ENCODE peak calls at places on chromosomes 2 and 18, in ten cellular contexts. One of them, this sample, is unnamed.

GRCh38 chr2:113716291-113716690 is 40.2 kb downstream of the SLC35F5 start:
- DNase-seq in A549: no peak
- DNase-seq in mucosa of descending colon: no peak
- DNase-seq in mesothelial cell of epicardium: no peak
- DNase-seq in K562: no peak
- DNase-seq in endothelial cell of umbilical vein: no peak
- DNase-seq in astrocyte of the spinal cord: no peak
- DNase-seq in psoas muscle: no peak
- DNase-seq in nephron progenitor cell: no peak
- DNase-seq in GM12864: no peak
- DNase-seq in this sample: peak; percentile 48

GRCh38 chr2:28544405-28544914 is 48.6 kb downstream of the PLB1 start:
- DNase-seq in nephron progenitor cell: no peak
- DNase-seq in mesothelial cell of epicardium: no peak
- DNase-seq in A549: no peak
- DNase-seq in GM12864: no peak
- DNase-seq in endothelial cell of umbilical vein: peak; percentile 47
- DNase-seq in K562: peak; percentile 24
- DNase-seq in psoas muscle: no peak
- DNase-seq in astrocyte of the spinal cord: no peak
- DNase-seq in mucosa of descending colon: peak; percentile 57
- DNase-seq in this sample: no peak

GRCh38 chr2:239544846-239545465 is 144.1 kb upstream of the HDAC4 start:
- DNase-seq in mesothelial cell of epicardium: no peak
- DNase-seq in mucosa of descending colon: no peak
- DNase-seq in A549: no peak
- DNase-seq in nephron progenitor cell: no peak
- DNase-seq in psoas muscle: no peak
- DNase-seq in K562: no peak
- DNase-seq in astrocyte of the spinal cord: no peak
- DNase-seq in GM12864: no peak
- DNase-seq in endothelial cell of umbilical vein: no peak
- DNase-seq in this sample: no peak

GRCh38 chr2:161547130-161547529 is 77.1 kb upstream of the SLC4A10 start:
- DNase-seq in psoas muscle: no peak
- DNase-seq in K562: no peak
- DNase-seq in nephron progenitor cell: no peak
- DNase-seq in mesothelial cell of epicardium: no peak
- DNase-seq in A549: no peak
- DNase-seq in GM12864: no peak
- DNase-seq in mucosa of descending colon: no peak
- DNase-seq in endothelial cell of umbilical vein: no peak
- DNase-seq in astrocyte of the spinal cord: no peak
- DNase-seq in this sample: no peak

GRCh38 chr2:162974771-162975170 is 136.2 kb upstream of the KCNH7 start:
- DNase-seq in GM12864: no peak
- DNase-seq in psoas muscle: no peak
- DNase-seq in endothelial cell of umbilical vein: no peak
- DNase-seq in mucosa of descending colon: no peak
- DNase-seq in nephron progenitor cell: no peak
- DNase-seq in astrocyte of the spinal cord: no peak
- DNase-seq in A549: no peak
- DNase-seq in K562: no peak
- DNase-seq in mesothelial cell of epicardium: no peak
- DNase-seq in this sample: no peak

GRCh38 chr2:222477962-222478608 is 53.7 kb downstream of the SGPP2 start:
- DNase-seq in nephron progenitor cell: peak; percentile 33
- DNase-seq in mucosa of descending colon: no peak
- DNase-seq in K562: no peak
- DNase-seq in endothelial cell of umbilical vein: no peak
- DNase-seq in mesothelial cell of epicardium: no peak
- DNase-seq in astrocyte of the spinal cord: no peak
- DNase-seq in GM12864: no peak
- DNase-seq in A549: no peak
- DNase-seq in psoas muscle: no peak
- DNase-seq in this sample: no peak

GRCh38 chr18:48751727-48752468 is 198.9 kb downstream of the SMAD7 start:
- DNase-seq in endothelial cell of umbilical vein: no peak
- DNase-seq in mucosa of descending colon: no peak
- DNase-seq in psoas muscle: peak; percentile 39
- DNase-seq in A549: no peak
- DNase-seq in K562: no peak
- DNase-seq in nephron progenitor cell: no peak
- DNase-seq in GM12864: no peak
- DNase-seq in mesothelial cell of epicardium: no peak
- DNase-seq in astrocyte of the spinal cord: no peak
- DNase-seq in this sample: no peak

GRCh38 chr18:58473071-58473470 is 155.8 kb downstream of the ALPK2 start:
- DNase-seq in endothelial cell of umbilical vein: no peak
- DNase-seq in mesothelial cell of epicardium: no peak
- DNase-seq in K562: no peak
- DNase-seq in psoas muscle: no peak
- DNase-seq in GM12864: no peak
- DNase-seq in A549: no peak
- DNase-seq in mucosa of descending colon: no peak
- DNase-seq in astrocyte of the spinal cord: no peak
- DNase-seq in nephron progenitor cell: no peak
- DNase-seq in this sample: no peak

GRCh38 chr2:23545391-23545790 is 160.4 kb downstream of the KLHL29 start:
- DNase-seq in K562: no peak
- DNase-seq in mesothelial cell of epicardium: no peak
- DNase-seq in mucosa of descending colon: no peak
- DNase-seq in endothelial cell of umbilical vein: peak; percentile 56
- DNase-seq in astrocyte of the spinal cord: no peak
- DNase-seq in nephron progenitor cell: no peak
- DNase-seq in psoas muscle: no peak
- DNase-seq in A549: no peak
- DNase-seq in GM12864: no peak
- DNase-seq in this sample: no peak

GRCh38 chr2:232981356-232981755 is 31.7 kb downstream of the NGEF start:
- DNase-seq in nephron progenitor cell: no peak
- DNase-seq in astrocyte of the spinal cord: no peak
- DNase-seq in A549: no peak
- DNase-seq in GM12864: no peak
- DNase-seq in mucosa of descending colon: peak; percentile 90
- DNase-seq in psoas muscle: no peak
- DNase-seq in K562: no peak
- DNase-seq in endothelial cell of umbilical vein: no peak
- DNase-seq in mesothelial cell of epicardium: no peak
- DNase-seq in this sample: no peak

GRCh38 chr2:30362468-30363081 is 84.5 kb upstream of the LCLAT1 start:
- DNase-seq in GM12864: no peak
- DNase-seq in endothelial cell of umbilical vein: no peak
- DNase-seq in nephron progenitor cell: no peak
- DNase-seq in psoas muscle: no peak
- DNase-seq in A549: peak; percentile 24
- DNase-seq in mucosa of descending colon: no peak
- DNase-seq in astrocyte of the spinal cord: peak; percentile 44
- DNase-seq in mesothelial cell of epicardium: no peak
- DNase-seq in K562: no peak
- DNase-seq in this sample: peak; percentile 16

GRCh38 chr2:156021326-156022040 is 311.0 kb downstream of the NR4A2 start:
- DNase-seq in A549: no peak
- DNase-seq in endothelial cell of umbilical vein: no peak
- DNase-seq in astrocyte of the spinal cord: no peak
- DNase-seq in GM12864: no peak
- DNase-seq in mesothelial cell of epicardium: no peak
- DNase-seq in mucosa of descending colon: peak; percentile 26
- DNase-seq in nephron progenitor cell: no peak
- DNase-seq in K562: no peak
- DNase-seq in psoas muscle: no peak
- DNase-seq in this sample: peak; percentile 0

GRCh38 chr2:74227646-74228045 is 29.2 kb downstream of the MTHFD2 start:
- DNase-seq in astrocyte of the spinal cord: no peak
- DNase-seq in mesothelial cell of epicardium: no peak
- DNase-seq in psoas muscle: no peak
- DNase-seq in A549: no peak
- DNase-seq in endothelial cell of umbilical vein: no peak
- DNase-seq in mucosa of descending colon: no peak
- DNase-seq in nephron progenitor cell: no peak
- DNase-seq in GM12864: no peak
- DNase-seq in K562: peak; percentile 77
- DNase-seq in this sample: no peak
- TF ChIP-seq CTCF in astrocyte of the spinal cord: no peak
- TF ChIP-seq CTCF in mesothelial cell of epicardium: no peak
- TF ChIP-seq CTCF in psoas muscle: no peak
- TF ChIP-seq CTCF in A549: no peak
- TF ChIP-seq CTCF in endothelial cell of umbilical vein: no peak
- TF ChIP-seq CTCF in mucosa of descending colon: no peak
- TF ChIP-seq CTCF in nephron progenitor cell: no peak
- TF ChIP-seq CTCF in GM12864: no peak
- TF ChIP-seq CTCF in K562: peak; percentile 40
- TF ChIP-seq CTCF in this sample: no peak

GRCh38 chr2:168378960-168379669 is 77.0 kb upstream of the CERS6 start:
- DNase-seq in GM12864: no peak
- DNase-seq in endothelial cell of umbilical vein: no peak
- DNase-seq in A549: no peak
- DNase-seq in mesothelial cell of epicardium: no peak
- DNase-seq in psoas muscle: no peak
- DNase-seq in nephron progenitor cell: no peak
- DNase-seq in mucosa of descending colon: no peak
- DNase-seq in K562: no peak
- DNase-seq in astrocyte of the spinal cord: no peak
- DNase-seq in this sample: no peak

GRCh38 chr2:168373468-168373867 is 82.6 kb upstream of the CERS6 start:
- DNase-seq in A549: no peak
- DNase-seq in endothelial cell of umbilical vein: no peak
- DNase-seq in nephron progenitor cell: no peak
- DNase-seq in psoas muscle: no peak
- DNase-seq in astrocyte of the spinal cord: no peak
- DNase-seq in K562: no peak
- DNase-seq in mesothelial cell of epicardium: no peak
- DNase-seq in mucosa of descending colon: no peak
- DNase-seq in GM12864: no peak
- DNase-seq in this sample: no peak

GRCh38 chr2:168371273-168371992 is 84.6 kb upstream of the CERS6 start:
- DNase-seq in mucosa of descending colon: no peak
- DNase-seq in GM12864: peak; percentile 29
- DNase-seq in nephron progenitor cell: no peak
- DNase-seq in A549: no peak
- DNase-seq in endothelial cell of umbilical vein: no peak
- DNase-seq in psoas muscle: no peak
- DNase-seq in astrocyte of the spinal cord: no peak
- DNase-seq in mesothelial cell of epicardium: no peak
- DNase-seq in K562: no peak
- DNase-seq in this sample: no peak

GRCh38 chr2:168380500-168380899 is 75.6 kb upstream of the CERS6 start:
- DNase-seq in mesothelial cell of epicardium: no peak
- DNase-seq in A549: no peak
- DNase-seq in mucosa of descending colon: no peak
- DNase-seq in astrocyte of the spinal cord: no peak
- DNase-seq in K562: no peak
- DNase-seq in nephron progenitor cell: no peak
- DNase-seq in psoas muscle: no peak
- DNase-seq in GM12864: no peak
- DNase-seq in endothelial cell of umbilical vein: no peak
- DNase-seq in this sample: no peak

DNA sequence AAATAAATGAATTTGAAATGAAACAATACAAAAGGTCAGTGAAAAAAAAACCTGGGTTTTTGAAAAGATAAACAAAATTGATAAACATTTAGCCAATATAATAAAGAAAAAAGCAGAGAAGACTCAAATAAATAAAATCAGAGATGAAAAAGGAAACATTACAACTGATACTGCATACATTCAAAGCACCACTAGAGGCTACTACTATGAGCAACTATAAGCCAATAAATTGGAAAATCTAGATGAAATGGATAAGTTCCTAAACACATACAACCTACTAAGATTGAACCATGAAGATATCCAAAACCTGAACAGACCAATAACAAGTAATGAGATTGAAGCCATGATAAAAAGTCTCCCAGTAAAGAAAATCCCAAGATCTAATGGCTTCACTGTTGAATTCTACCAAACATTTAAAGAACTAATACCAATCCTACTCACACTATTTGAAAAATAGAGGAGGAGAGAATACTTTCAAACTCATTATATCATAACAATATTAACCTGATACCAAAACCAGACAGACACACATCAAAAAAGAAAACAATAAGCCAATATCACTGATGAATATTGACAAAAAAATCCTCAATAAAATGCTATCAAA is 80.8 kb upstream of the CERS6 start:
- DNase-seq in nephron progenitor cell: no peak
- DNase-seq in mucosa of descending colon: no peak
- DNase-seq in mesothelial cell of epicardium: no peak
- DNase-seq in endothelial cell of umbilical vein: no peak
- DNase-seq in K562: no peak
- DNase-seq in astrocyte of the spinal cord: no peak
- DNase-seq in A549: peak; percentile 4
- DNase-seq in psoas muscle: no peak
- DNase-seq in GM12864: no peak
- DNase-seq in this sample: peak; percentile 56
- TF ChIP-seq CTCF in nephron progenitor cell: peak; percentile 7
- TF ChIP-seq CTCF in mucosa of descending colon: peak; percentile 7
- TF ChIP-seq CTCF in mesothelial cell of epicardium: no peak
- TF ChIP-seq CTCF in endothelial cell of umbilical vein: no peak
- TF ChIP-seq CTCF in K562: no peak
- TF ChIP-seq CTCF in astrocyte of the spinal cord: peak; percentile 28
- TF ChIP-seq CTCF in A549: peak; percentile 38
- TF ChIP-seq CTCF in psoas muscle: peak; percentile 23
- TF ChIP-seq CTCF in GM12864: no peak
- TF ChIP-seq CTCF in this sample: peak; percentile 61

DNA sequence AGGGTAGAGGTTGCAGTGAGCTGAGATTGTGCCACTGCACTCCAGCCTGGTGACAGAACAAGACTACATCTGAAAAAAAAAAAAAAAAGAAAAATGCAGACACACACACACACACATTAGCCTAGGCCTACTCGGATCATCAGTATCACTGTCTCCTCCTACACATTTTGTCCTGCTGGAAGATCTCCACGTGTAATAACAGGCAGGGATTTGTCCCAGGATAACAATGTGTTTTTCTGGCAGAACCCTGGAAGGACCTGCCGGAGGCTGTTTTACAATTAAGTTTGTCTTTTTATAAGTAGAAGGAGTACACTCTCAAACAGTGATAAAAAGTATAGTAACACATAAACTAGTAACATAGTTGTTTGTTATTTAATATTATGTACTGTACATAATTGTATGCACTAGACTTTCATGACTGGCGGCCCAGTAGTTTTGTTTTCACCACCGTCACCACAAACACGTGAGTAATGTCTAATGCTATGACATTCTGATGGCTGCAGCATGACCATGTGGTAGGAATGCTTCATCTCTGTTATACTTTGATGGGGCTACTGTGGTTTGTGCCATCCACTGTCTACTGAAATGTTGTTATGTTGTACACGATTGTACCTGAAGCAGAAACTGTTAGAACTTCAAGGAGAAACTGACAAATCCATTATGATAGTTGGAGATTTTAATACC is 130.6 kb downstream of the ATP9B start:
- DNase-seq in psoas muscle: no peak
- DNase-seq in K562: no peak
- DNase-seq in astrocyte of the spinal cord: peak; percentile 10
- DNase-seq in mucosa of descending colon: no peak
- DNase-seq in GM12864: no peak
- DNase-seq in endothelial cell of umbilical vein: no peak
- DNase-seq in mesothelial cell of epicardium: no peak
- DNase-seq in A549: no peak
- DNase-seq in nephron progenitor cell: no peak
- DNase-seq in this sample: peak; percentile 40
- TF ChIP-seq CTCF in psoas muscle: no peak
- TF ChIP-seq CTCF in K562: no peak
- TF ChIP-seq CTCF in astrocyte of the spinal cord: no peak
- TF ChIP-seq CTCF in mucosa of descending colon: no peak
- TF ChIP-seq CTCF in GM12864: no peak
- TF ChIP-seq CTCF in endothelial cell of umbilical vein: no peak
- TF ChIP-seq CTCF in mesothelial cell of epicardium: no peak
- TF ChIP-seq CTCF in A549: no peak
- TF ChIP-seq CTCF in nephron progenitor cell: no peak
- TF ChIP-seq CTCF in this sample: peak; percentile 20

GRCh38 chr2:216877085-216877484 is 17.2 kb upstream of the TNP1 start:
- DNase-seq in endothelial cell of umbilical vein: peak; percentile 4
- DNase-seq in astrocyte of the spinal cord: no peak
- DNase-seq in K562: no peak
- DNase-seq in GM12864: no peak
- DNase-seq in mucosa of descending colon: no peak
- DNase-seq in nephron progenitor cell: no peak
- DNase-seq in A549: peak; percentile 17
- DNase-seq in psoas muscle: no peak
- DNase-seq in mesothelial cell of epicardium: no peak
- DNase-seq in this sample: peak; percentile 17
- TF ChIP-seq CTCF in endothelial cell of umbilical vein: peak; percentile 21
- TF ChIP-seq CTCF in astrocyte of the spinal cord: no peak
- TF ChIP-seq CTCF in K562: peak; percentile 36
- TF ChIP-seq CTCF in GM12864: peak; percentile 8
- TF ChIP-seq CTCF in mucosa of descending colon: no peak
- TF ChIP-seq CTCF in nephron progenitor cell: no peak
- TF ChIP-seq CTCF in A549: no peak
- TF ChIP-seq CTCF in psoas muscle: no peak
- TF ChIP-seq CTCF in mesothelial cell of epicardium: no peak
- TF ChIP-seq CTCF in this sample: peak; percentile 39

This sample was measured in choroid plexus epithelial cell.